ENCODE peak calls at places on chromosomes 7 and 10, in nine cellular contexts. One of them, this sample, is unnamed.

GRCh38 chr7:141866974-141867373 is 25.7 kb upstream of the PRSS37 start:
- DNase-seq in HCT116: no peak
- DNase-seq in WTC11: no peak
- DNase-seq in cardiac fibroblast: no peak
- DNase-seq in endodermal cell: no peak
- DNase-seq in MCF 10A: no peak
- DNase-seq in GM06990: no peak
- DNase-seq in AG09309: no peak
- DNase-seq in dorsolateral prefrontal cortex: no peak
- DNase-seq in this sample: no peak

GRCh38 chr7:99618726-99619125 is 2.0 kb downstream of the ZSCAN25 start:
- DNase-seq in HCT116: no peak
- DNase-seq in WTC11: no peak
- DNase-seq in cardiac fibroblast: peak
- DNase-seq in endodermal cell: no peak
- DNase-seq in MCF 10A: peak
- DNase-seq in GM06990: no peak
- DNase-seq in AG09309: peak
- DNase-seq in dorsolateral prefrontal cortex: no peak
- DNase-seq in this sample: no peak

GRCh38 chr10:50152792-50153272 is 85.1 kb downstream of the WASHC2A start:
- DNase-seq in HCT116: no peak
- DNase-seq in WTC11: peak
- DNase-seq in cardiac fibroblast: no peak
- DNase-seq in endodermal cell: peak
- DNase-seq in MCF 10A: no peak
- DNase-seq in GM06990: no peak
- DNase-seq in AG09309: no peak
- DNase-seq in dorsolateral prefrontal cortex: no peak
- DNase-seq in this sample: no peak

GRCh38 chr10:28984431-28984830 is 304.4 kb upstream of the LYZL1 start:
- DNase-seq in HCT116: no peak
- DNase-seq in WTC11: no peak
- DNase-seq in cardiac fibroblast: peak
- DNase-seq in endodermal cell: peak
- DNase-seq in MCF 10A: peak
- DNase-seq in GM06990: peak
- DNase-seq in AG09309: peak
- DNase-seq in dorsolateral prefrontal cortex: peak
- DNase-seq in this sample: no peak

GRCh38 chr10:132452216-132452650 is 55.2 kb downstream of the PWWP2B start:
- DNase-seq in HCT116: no peak
- DNase-seq in WTC11: no peak
- DNase-seq in cardiac fibroblast: no peak
- DNase-seq in endodermal cell: peak
- DNase-seq in MCF 10A: no peak
- DNase-seq in GM06990: no peak
- DNase-seq in AG09309: no peak
- DNase-seq in dorsolateral prefrontal cortex: no peak
- DNase-seq in this sample: peak

GRCh38 chr10:110005716-110006115 is 2.1 kb upstream of the ADD3 start:
- DNase-seq in HCT116: no peak
- DNase-seq in WTC11: no peak
- DNase-seq in cardiac fibroblast: peak
- DNase-seq in endodermal cell: peak
- DNase-seq in MCF 10A: peak
- DNase-seq in GM06990: no peak
- DNase-seq in AG09309: peak
- DNase-seq in dorsolateral prefrontal cortex: peak
- DNase-seq in this sample: no peak

GRCh38 chr10:48363617-48364355 is 57.3 kb downstream of the MAPK8 start:
- DNase-seq in HCT116: peak
- DNase-seq in WTC11: no peak
- DNase-seq in cardiac fibroblast: peak
- DNase-seq in endodermal cell: peak
- DNase-seq in MCF 10A: peak
- DNase-seq in GM06990: peak
- DNase-seq in AG09309: peak
- DNase-seq in dorsolateral prefrontal cortex: no peak
- DNase-seq in this sample: peak

GRCh38 chr10:21750424-21750823 is 216.4 kb downstream of the MLLT10 start:
- DNase-seq in HCT116: no peak
- DNase-seq in WTC11: peak
- DNase-seq in cardiac fibroblast: no peak
- DNase-seq in endodermal cell: peak
- DNase-seq in MCF 10A: no peak
- DNase-seq in GM06990: no peak
- DNase-seq in AG09309: no peak
- DNase-seq in dorsolateral prefrontal cortex: no peak
- DNase-seq in this sample: no peak

GRCh38 chr10:28910960-28911359 is 233.6 kb downstream of the BAMBI start:
- DNase-seq in HCT116: no peak
- DNase-seq in WTC11: no peak
- DNase-seq in cardiac fibroblast: peak
- DNase-seq in endodermal cell: no peak
- DNase-seq in MCF 10A: no peak
- DNase-seq in GM06990: no peak
- DNase-seq in AG09309: peak
- DNase-seq in dorsolateral prefrontal cortex: no peak
- DNase-seq in this sample: no peak

GRCh38 chr10:7507887-7508726 is 97.3 kb upstream of the SFMBT2 start:
- DNase-seq in HCT116: no peak
- DNase-seq in WTC11: no peak
- DNase-seq in cardiac fibroblast: no peak
- DNase-seq in endodermal cell: no peak
- DNase-seq in MCF 10A: no peak
- DNase-seq in GM06990: no peak
- DNase-seq in AG09309: no peak
- DNase-seq in dorsolateral prefrontal cortex: no peak
- DNase-seq in this sample: no peak

GRCh38 chr10:66555061-66555460 is 370.8 kb upstream of the LRRTM3 start:
- DNase-seq in HCT116: no peak
- DNase-seq in WTC11: no peak
- DNase-seq in cardiac fibroblast: peak
- DNase-seq in endodermal cell: no peak
- DNase-seq in MCF 10A: peak
- DNase-seq in GM06990: no peak
- DNase-seq in AG09309: no peak
- DNase-seq in dorsolateral prefrontal cortex: no peak
- DNase-seq in this sample: no peak

GRCh38 chr10:408223-408622 is 273.0 kb downstream of the ZMYND11 start:
- DNase-seq in HCT116: no peak
- DNase-seq in WTC11: no peak
- DNase-seq in cardiac fibroblast: no peak
- DNase-seq in endodermal cell: no peak
- DNase-seq in MCF 10A: no peak
- DNase-seq in GM06990: no peak
- DNase-seq in AG09309: peak
- DNase-seq in dorsolateral prefrontal cortex: no peak
- DNase-seq in this sample: no peak

GRCh38 chr7:103773726-103774125 is 215.7 kb downstream of the RELN start:
- DNase-seq in HCT116: no peak
- DNase-seq in WTC11: no peak
- DNase-seq in cardiac fibroblast: no peak
- DNase-seq in endodermal cell: no peak
- DNase-seq in MCF 10A: no peak
- DNase-seq in GM06990: no peak
- DNase-seq in AG09309: no peak
- DNase-seq in dorsolateral prefrontal cortex: no peak
- DNase-seq in this sample: no peak

GRCh38 chr10:86684305-86684704 is 16.0 kb downstream of the LDB3 start:
- DNase-seq in HCT116: no peak
- DNase-seq in WTC11: peak
- DNase-seq in cardiac fibroblast: peak
- DNase-seq in endodermal cell: peak
- DNase-seq in MCF 10A: no peak
- DNase-seq in GM06990: no peak
- DNase-seq in AG09309: no peak
- DNase-seq in dorsolateral prefrontal cortex: peak
- DNase-seq in this sample: no peak
- TF ChIP-seq CTCF in HCT116: peak
- TF ChIP-seq CTCF in WTC11: no peak
- TF ChIP-seq CTCF in cardiac fibroblast: peak
- TF ChIP-seq CTCF in endodermal cell: peak
- TF ChIP-seq CTCF in MCF 10A: peak
- TF ChIP-seq CTCF in GM06990: no peak
- TF ChIP-seq CTCF in AG09309: peak
- TF ChIP-seq CTCF in dorsolateral prefrontal cortex: peak
- TF ChIP-seq CTCF in this sample: peak

GRCh38 chr10:44935961-44936285 is 23.7 kb upstream of the RASSF4 start:
- DNase-seq in HCT116: no peak
- DNase-seq in WTC11: no peak
- DNase-seq in cardiac fibroblast: no peak
- DNase-seq in endodermal cell: no peak
- DNase-seq in MCF 10A: no peak
- DNase-seq in GM06990: no peak
- DNase-seq in AG09309: no peak
- DNase-seq in dorsolateral prefrontal cortex: no peak
- DNase-seq in this sample: no peak

GRCh38 chr10:44935201-44935960 is 24.2 kb upstream of the RASSF4 start:
- DNase-seq in HCT116: no peak
- DNase-seq in WTC11: no peak
- DNase-seq in cardiac fibroblast: peak
- DNase-seq in endodermal cell: no peak
- DNase-seq in MCF 10A: peak
- DNase-seq in GM06990: no peak
- DNase-seq in AG09309: peak
- DNase-seq in dorsolateral prefrontal cortex: no peak
- DNase-seq in this sample: no peak

GRCh38 chr10:44933922-44934321 is 22.8 kb downstream of the TMEM72 start:
- DNase-seq in HCT116: no peak
- DNase-seq in WTC11: no peak
- DNase-seq in cardiac fibroblast: no peak
- DNase-seq in endodermal cell: no peak
- DNase-seq in MCF 10A: no peak
- DNase-seq in GM06990: no peak
- DNase-seq in AG09309: no peak
- DNase-seq in dorsolateral prefrontal cortex: no peak
- DNase-seq in this sample: no peak

GRCh38 chr10:44933451-44933850 is 22.3 kb downstream of the TMEM72 start:
- DNase-seq in HCT116: no peak
- DNase-seq in WTC11: no peak
- DNase-seq in cardiac fibroblast: no peak
- DNase-seq in endodermal cell: no peak
- DNase-seq in MCF 10A: no peak
- DNase-seq in GM06990: no peak
- DNase-seq in AG09309: no peak
- DNase-seq in dorsolateral prefrontal cortex: no peak
- DNase-seq in this sample: no peak

DNA sequence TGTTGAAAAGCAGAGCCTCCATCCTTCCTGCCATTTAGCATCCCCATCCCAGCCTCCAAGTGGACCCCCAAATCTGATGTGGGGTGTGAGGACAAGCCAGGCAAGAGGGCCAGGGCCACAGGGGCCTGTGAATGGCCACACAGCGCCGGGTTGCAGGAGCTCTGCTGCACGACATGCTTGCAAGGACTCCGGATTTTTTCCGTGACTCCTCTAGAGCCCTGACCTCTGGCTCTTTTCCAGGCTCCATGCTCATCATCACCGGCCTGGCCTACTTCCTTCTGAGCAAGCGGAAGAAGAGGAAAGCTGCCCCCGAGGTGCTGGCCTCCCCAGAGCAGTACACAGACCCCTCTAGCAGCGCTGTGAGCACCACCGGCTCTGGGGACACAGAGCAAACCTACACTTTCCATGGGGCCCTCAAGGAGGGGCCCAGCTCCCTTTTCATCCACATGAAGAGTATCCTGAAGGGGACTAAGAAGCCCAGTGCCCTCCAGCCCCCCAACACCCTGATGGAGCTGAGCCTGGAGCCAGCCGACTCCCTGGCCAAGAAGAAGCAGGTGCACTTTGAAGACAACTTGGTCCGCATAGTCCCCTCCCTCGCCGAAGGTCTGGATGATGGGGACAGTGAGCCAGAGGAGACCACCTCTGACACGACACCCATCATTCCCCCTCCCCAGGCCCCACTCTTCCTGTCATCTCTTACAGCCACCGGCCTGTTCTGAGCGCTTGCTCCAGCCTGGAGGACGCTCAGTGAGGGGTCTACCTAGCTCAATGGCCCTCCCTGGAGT is 23.5 kb downstream of the TMEM72 start:
- DNase-seq in HCT116: no peak
- DNase-seq in WTC11: no peak
- DNase-seq in cardiac fibroblast: no peak
- DNase-seq in endodermal cell: no peak
- DNase-seq in MCF 10A: no peak
- DNase-seq in GM06990: no peak
- DNase-seq in AG09309: no peak
- DNase-seq in dorsolateral prefrontal cortex: no peak
- DNase-seq in this sample: no peak
- TF ChIP-seq CTCF in HCT116: no peak
- TF ChIP-seq CTCF in WTC11: no peak
- TF ChIP-seq CTCF in cardiac fibroblast: no peak
- TF ChIP-seq CTCF in endodermal cell: no peak
- TF ChIP-seq CTCF in MCF 10A: no peak
- TF ChIP-seq CTCF in GM06990: no peak
- TF ChIP-seq CTCF in AG09309: no peak
- TF ChIP-seq CTCF in dorsolateral prefrontal cortex: no peak
- TF ChIP-seq CTCF in this sample: no peak

GRCh38 chr7:37076668-37077067 is 352.4 kb upstream of the AOAH start:
- DNase-seq in HCT116: no peak
- DNase-seq in WTC11: no peak
- DNase-seq in cardiac fibroblast: no peak
- DNase-seq in endodermal cell: no peak
- DNase-seq in MCF 10A: no peak
- DNase-seq in GM06990: no peak
- DNase-seq in AG09309: no peak
- DNase-seq in dorsolateral prefrontal cortex: no peak
- DNase-seq in this sample: no peak
- TF ChIP-seq CTCF in HCT116: no peak
- TF ChIP-seq CTCF in WTC11: no peak
- TF ChIP-seq CTCF in cardiac fibroblast: no peak
- TF ChIP-seq CTCF in endodermal cell: no peak
- TF ChIP-seq CTCF in MCF 10A: no peak
- TF ChIP-seq CTCF in GM06990: no peak
- TF ChIP-seq CTCF in AG09309: no peak
- TF ChIP-seq CTCF in dorsolateral prefrontal cortex: no peak
- TF ChIP-seq CTCF in this sample: no peak

DNA sequence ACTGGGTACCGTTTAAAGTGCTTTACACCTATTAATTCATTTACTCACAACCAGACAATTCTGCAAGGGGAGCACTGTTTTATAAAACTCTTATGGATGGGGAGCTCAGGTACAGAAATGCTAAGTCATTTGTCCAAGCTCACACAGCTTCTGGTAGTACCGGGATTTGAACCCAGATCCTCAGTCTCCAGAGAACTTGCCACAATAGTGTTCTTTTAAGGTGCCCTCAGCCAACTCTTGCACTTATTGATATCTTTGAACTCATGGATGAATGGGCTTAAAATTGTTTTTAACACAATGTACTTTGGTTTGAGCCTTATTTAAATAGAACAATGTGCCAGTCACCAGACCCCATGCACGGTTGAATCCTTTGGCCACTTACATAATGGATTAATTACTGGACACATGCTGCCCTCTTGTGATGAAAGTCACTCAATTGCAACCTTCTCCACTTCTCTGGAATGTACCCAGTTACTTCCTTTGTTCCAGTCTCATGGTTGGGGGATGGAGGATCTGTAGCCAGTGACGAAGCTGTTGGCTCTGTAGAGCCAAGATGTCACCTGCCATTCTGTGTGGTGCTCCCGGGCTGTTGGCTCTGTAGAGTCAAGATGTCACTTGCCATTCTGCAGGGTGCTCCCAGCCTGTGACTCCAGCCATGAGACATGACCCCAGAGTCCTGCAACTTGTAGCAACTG is 65.6 kb downstream of the NOD1 start:
- DNase-seq in HCT116: peak
- DNase-seq in WTC11: no peak
- DNase-seq in cardiac fibroblast: peak
- DNase-seq in endodermal cell: peak
- DNase-seq in MCF 10A: peak
- DNase-seq in GM06990: no peak
- DNase-seq in AG09309: peak
- DNase-seq in dorsolateral prefrontal cortex: no peak
- DNase-seq in this sample: peak
- TF ChIP-seq CTCF in HCT116: peak
- TF ChIP-seq CTCF in WTC11: no peak
- TF ChIP-seq CTCF in cardiac fibroblast: peak
- TF ChIP-seq CTCF in endodermal cell: peak
- TF ChIP-seq CTCF in MCF 10A: peak
- TF ChIP-seq CTCF in GM06990: no peak
- TF ChIP-seq CTCF in AG09309: peak
- TF ChIP-seq CTCF in dorsolateral prefrontal cortex: peak
- TF ChIP-seq CTCF in this sample: peak